ENCODE peak calls at places on chromosomes 11 and 22, in six cellular contexts. One of them, this sample, is unnamed.

GRCh38 chr11:134264966-134265365 is 11.2 kb upstream of the GLB1L3 start:
- DNase-seq in CD8-positive, alpha-beta memory T cell: no peak
- DNase-seq in astrocyte of the spinal cord: no peak
- DNase-seq in LoVo: no peak
- DNase-seq in stimulated activated CD8-positive, alpha-beta memory T cell treated with anti-CD3 and anti-CD28 coated beads, Interleukin-4, amount 100 ng/mL, for 24 hours: no peak
- DNase-seq in prostate gland: peak
- DNase-seq in this sample: no peak

GRCh38 chr11:30432716-30433115 is 109.8 kb downstream of the ARL14EP start:
- DNase-seq in CD8-positive, alpha-beta memory T cell: no peak
- DNase-seq in astrocyte of the spinal cord: no peak
- DNase-seq in LoVo: no peak
- DNase-seq in stimulated activated CD8-positive, alpha-beta memory T cell treated with anti-CD3 and anti-CD28 coated beads, Interleukin-4, amount 100 ng/mL, for 24 hours: no peak
- DNase-seq in prostate gland: no peak
- DNase-seq in this sample: no peak

GRCh38 chr22:31635638-31636306 is 26.2 kb downstream of the PISD start:
- DNase-seq in CD8-positive, alpha-beta memory T cell: no peak
- DNase-seq in astrocyte of the spinal cord: no peak
- DNase-seq in LoVo: no peak
- DNase-seq in stimulated activated CD8-positive, alpha-beta memory T cell treated with anti-CD3 and anti-CD28 coated beads, Interleukin-4, amount 100 ng/mL, for 24 hours: no peak
- DNase-seq in prostate gland: peak
- DNase-seq in this sample: no peak

GRCh38 chr11:124791626-124792341 is 8.4 kb downstream of the MSANTD2 start:
- DNase-seq in CD8-positive, alpha-beta memory T cell: no peak
- DNase-seq in astrocyte of the spinal cord: no peak
- DNase-seq in LoVo: no peak
- DNase-seq in stimulated activated CD8-positive, alpha-beta memory T cell treated with anti-CD3 and anti-CD28 coated beads, Interleukin-4, amount 100 ng/mL, for 24 hours: no peak
- DNase-seq in prostate gland: no peak
- DNase-seq in this sample: no peak

GRCh38 chr11:118342503-118343161 is at the start of gene CD3D:
- DNase-seq in CD8-positive, alpha-beta memory T cell: peak
- DNase-seq in astrocyte of the spinal cord: no peak
- DNase-seq in LoVo: no peak
- DNase-seq in stimulated activated CD8-positive, alpha-beta memory T cell treated with anti-CD3 and anti-CD28 coated beads, Interleukin-4, amount 100 ng/mL, for 24 hours: peak
- DNase-seq in prostate gland: no peak
- DNase-seq in this sample: peak

GRCh38 chr11:12698049-12698448 is 23.8 kb downstream of the TEAD1 start:
- DNase-seq in CD8-positive, alpha-beta memory T cell: no peak
- DNase-seq in astrocyte of the spinal cord: no peak
- DNase-seq in LoVo: no peak
- DNase-seq in stimulated activated CD8-positive, alpha-beta memory T cell treated with anti-CD3 and anti-CD28 coated beads, Interleukin-4, amount 100 ng/mL, for 24 hours: no peak
- DNase-seq in prostate gland: no peak
- DNase-seq in this sample: no peak

GRCh38 chr11:83456075-83456474 is 169.9 kb upstream of the CCDC90B start:
- DNase-seq in CD8-positive, alpha-beta memory T cell: no peak
- DNase-seq in astrocyte of the spinal cord: no peak
- DNase-seq in LoVo: no peak
- DNase-seq in stimulated activated CD8-positive, alpha-beta memory T cell treated with anti-CD3 and anti-CD28 coated beads, Interleukin-4, amount 100 ng/mL, for 24 hours: no peak
- DNase-seq in prostate gland: no peak
- DNase-seq in this sample: no peak

GRCh38 chr11:64842851-64843841 is 1.3 kb downstream of the CDC42BPG start:
- DNase-seq in CD8-positive, alpha-beta memory T cell: no peak
- DNase-seq in astrocyte of the spinal cord: no peak
- DNase-seq in LoVo: peak
- DNase-seq in stimulated activated CD8-positive, alpha-beta memory T cell treated with anti-CD3 and anti-CD28 coated beads, Interleukin-4, amount 100 ng/mL, for 24 hours: no peak
- DNase-seq in prostate gland: peak
- DNase-seq in this sample: no peak

GRCh38 chr11:117096973-117097566 is 1.2 kb downstream of the SIK3 start:
- DNase-seq in CD8-positive, alpha-beta memory T cell: no peak
- DNase-seq in astrocyte of the spinal cord: no peak
- DNase-seq in LoVo: no peak
- DNase-seq in stimulated activated CD8-positive, alpha-beta memory T cell treated with anti-CD3 and anti-CD28 coated beads, Interleukin-4, amount 100 ng/mL, for 24 hours: no peak
- DNase-seq in prostate gland: no peak
- DNase-seq in this sample: no peak

GRCh38 chr11:126355324-126355925 is at the start of gene ST3GAL4:
- DNase-seq in CD8-positive, alpha-beta memory T cell: peak
- DNase-seq in astrocyte of the spinal cord: peak
- DNase-seq in LoVo: peak
- DNase-seq in stimulated activated CD8-positive, alpha-beta memory T cell treated with anti-CD3 and anti-CD28 coated beads, Interleukin-4, amount 100 ng/mL, for 24 hours: peak
- DNase-seq in prostate gland: peak
- DNase-seq in this sample: peak

GRCh38 chr11:3867209-3868071 is 12.0 kb downstream of the STIM1 start:
- DNase-seq in CD8-positive, alpha-beta memory T cell: no peak
- DNase-seq in astrocyte of the spinal cord: no peak
- DNase-seq in LoVo: no peak
- DNase-seq in stimulated activated CD8-positive, alpha-beta memory T cell treated with anti-CD3 and anti-CD28 coated beads, Interleukin-4, amount 100 ng/mL, for 24 hours: no peak
- DNase-seq in prostate gland: no peak
- DNase-seq in this sample: no peak

GRCh38 chr11:46896719-46897406 is 21.5 kb downstream of the LRP4 start:
- DNase-seq in CD8-positive, alpha-beta memory T cell: no peak
- DNase-seq in astrocyte of the spinal cord: peak
- DNase-seq in LoVo: peak
- DNase-seq in stimulated activated CD8-positive, alpha-beta memory T cell treated with anti-CD3 and anti-CD28 coated beads, Interleukin-4, amount 100 ng/mL, for 24 hours: no peak
- DNase-seq in prostate gland: no peak
- DNase-seq in this sample: no peak

GRCh38 chr11:17171342-17171741 is 36.4 kb downstream of the PIK3C2A start:
- DNase-seq in CD8-positive, alpha-beta memory T cell: no peak
- DNase-seq in astrocyte of the spinal cord: peak
- DNase-seq in LoVo: no peak
- DNase-seq in stimulated activated CD8-positive, alpha-beta memory T cell treated with anti-CD3 and anti-CD28 coated beads, Interleukin-4, amount 100 ng/mL, for 24 hours: no peak
- DNase-seq in prostate gland: no peak
- DNase-seq in this sample: no peak

GRCh38 chr11:2273771-2274170 is 3.4 kb upstream of the ASCL2 start:
- DNase-seq in CD8-positive, alpha-beta memory T cell: no peak
- DNase-seq in astrocyte of the spinal cord: no peak
- DNase-seq in LoVo: no peak
- DNase-seq in stimulated activated CD8-positive, alpha-beta memory T cell treated with anti-CD3 and anti-CD28 coated beads, Interleukin-4, amount 100 ng/mL, for 24 hours: no peak
- DNase-seq in prostate gland: no peak
- DNase-seq in this sample: peak

GRCh38 chr22:38040953-38041759 is 16.0 kb upstream of the PICK1 start:
- DNase-seq in CD8-positive, alpha-beta memory T cell: no peak
- DNase-seq in astrocyte of the spinal cord: no peak
- DNase-seq in LoVo: no peak
- DNase-seq in stimulated activated CD8-positive, alpha-beta memory T cell treated with anti-CD3 and anti-CD28 coated beads, Interleukin-4, amount 100 ng/mL, for 24 hours: no peak
- DNase-seq in prostate gland: no peak
- DNase-seq in this sample: no peak

GRCh38 chr22:27207907-27208306 is 550.5 kb downstream of the MIAT start:
- DNase-seq in CD8-positive, alpha-beta memory T cell: no peak
- DNase-seq in astrocyte of the spinal cord: peak
- DNase-seq in LoVo: no peak
- DNase-seq in stimulated activated CD8-positive, alpha-beta memory T cell treated with anti-CD3 and anti-CD28 coated beads, Interleukin-4, amount 100 ng/mL, for 24 hours: no peak
- DNase-seq in prostate gland: no peak
- DNase-seq in this sample: no peak

This sample was measured in stimulated activated effector memory CD8-positive, alpha-beta T cell treated with anti-CD3 and anti-CD28 coated beads, Interleukin-12 subunit alpha, Interleukin-12 subunit beta, amount 100 ng/mL, for 72 hours.